ENCODE peak calls at places on chromosome 6, in seven cellular contexts. V, F, N, W, I, P and K are unnamed samples.

GRCh38 chr6:7058250-7058923 is 49.4 kb upstream of the RREB1 start:
- DNase-seq in V (peak; percentile 93), F (no peak), N (peak; percentile 86), W (no peak), I (peak; percentile 95), P (no peak), K (peak; percentile 99)

GRCh38 chr6:46184114-46184513 is 13.3 kb upstream of the ENPP5 start:
- DNase-seq in V (peak; percentile 69), F (no peak), N (no peak), W (peak; percentile 24), I (peak; percentile 42), P (no peak), K (peak; percentile 91)

GRCh38 chr6:116783852-116784251 is 18.3 kb upstream of the FAM162B start:
- DNase-seq in V (peak; percentile 35), F (no peak), N (no peak), W (no peak), I (no peak), P (no peak), K (peak; percentile 4)

GRCh38 chr6:155762649-155763048 is 307.0 kb upstream of the NOX3 start:
- DNase-seq in V (no peak), F (no peak), N (no peak), W (no peak), I (no peak), P (no peak), K (no peak)

GRCh38 chr6:158654960-158655485 is 5.2 kb downstream of the SYTL3 start:
- DNase-seq in V (peak; percentile 85), F (no peak), N (no peak), W (no peak), I (peak; percentile 90), P (no peak), K (peak; percentile 76)

GRCh38 chr6:105223242-105223641 is 43.4 kb upstream of the POPDC3 start:
- DNase-seq in V (no peak), F (no peak), N (no peak), W (no peak), I (no peak), P (no peak), K (no peak)

GRCh38 chr6:108581237-108581931 is 20.7 kb downstream of the FOXO3 start:
- DNase-seq in V (peak; percentile 98), F (no peak), N (no peak), W (no peak), I (peak; percentile 86), P (no peak), K (peak; percentile 91)

GRCh38 chr6:155959898-155960297 is 504.3 kb upstream of the NOX3 start:
- DNase-seq in V (no peak), F (no peak), N (no peak), W (no peak), I (no peak), P (no peak), K (no peak)

GRCh38 chr6:45657243-45657642 is 279.5 kb upstream of the SUPT3H start:
- DNase-seq in V (peak; percentile 61), F (no peak), N (no peak), W (no peak), I (no peak), P (no peak), K (peak; percentile 80)

GRCh38 chr6:161644521-161644920 is 370.7 kb upstream of the AGPAT4 start:
- DNase-seq in V (no peak), F (no peak), N (no peak), W (no peak), I (no peak), P (no peak), K (peak; percentile 18)

GRCh38 chr6:139577991-139578604 is 203.7 kb upstream of the CITED2 start:
- DNase-seq in V (peak; percentile 92), F (no peak), N (no peak), W (no peak), I (peak; percentile 31), P (no peak), K (peak; percentile 94)

GRCh38 chr6:162889303-162889702 is 161.5 kb downstream of the PACRG start:
- DNase-seq in V (no peak), F (no peak), N (no peak), W (no peak), I (no peak), P (no peak), K (no peak)

GRCh38 chr6:28673417-28673799 is 147.7 kb downstream of the GPX5 start:
- DNase-seq in V (no peak), F (no peak), N (no peak), W (no peak), I (no peak), P (no peak), K (no peak)

GRCh38 chr6:138817799-138818198 is 21.9 kb downstream of the ECT2L start:
- DNase-seq in V (peak; percentile 41), F (no peak), N (no peak), W (peak; percentile 91), I (peak; percentile 100), P (peak; percentile 88), K (peak; percentile 86)

GRCh38 chr6:76120302-76120701 is 47.8 kb upstream of the IMPG1 start:
- DNase-seq in V (no peak), F (no peak), N (no peak), W (peak; percentile 77), I (no peak), P (peak; percentile 26), K (no peak)

GRCh38 chr6:118744261-118744941 is 93.0 kb upstream of the CEP85L start:
- DNase-seq in V (peak; percentile 38), F (no peak), N (no peak), W (no peak), I (no peak), P (no peak), K (peak; percentile 91)

GRCh38 chr6:158290659-158291058 is 21.6 kb upstream of the TULP4 start:
- DNase-seq in V (no peak), F (no peak), N (no peak), W (no peak), I (no peak), P (no peak), K (no peak)

GRCh38 chr6:170117111-170117972 is 173.5 kb downstream of the DLL1 start:
- DNase-seq in V (no peak), F (no peak), N (no peak), W (no peak), I (no peak), P (peak; percentile 18), K (no peak)

GRCh38 chr6:37306624-37307222 is 47.1 kb upstream of the RNF8 start:
- DNase-seq in V (no peak), F (no peak), N (no peak), W (peak; percentile 42), I (peak; percentile 8), P (no peak), K (no peak)

GRCh38 chr6:165594584-165595333 is 68.3 kb downstream of the PDE10A start:
- DNase-seq in V (no peak), F (no peak), N (no peak), W (no peak), I (no peak), P (no peak), K (no peak)
- H3K4me2 ChIP-seq in V (no peak overlapping the region), F (no peak overlapping the region), N (no peak overlapping the region), W (no peak overlapping the region), I (no peak overlapping the region), P (no peak overlapping the region), K (no peak overlapping the region)

GRCh38 chr6:11224252-11224965 is 8.1 kb downstream of the NEDD9 start:
- DNase-seq in V (no peak), F (no peak), N (no peak), W (no peak), I (no peak), P (no peak), K (peak; percentile 75)
- H3K4me2 ChIP-seq in V (peak overlapping the region; percentile 58), F (no peak overlapping the region), N (peak overlapping the region; percentile 92), W (no peak overlapping the region), I (no peak overlapping the region), P (no peak overlapping the region), K (peak overlapping the region; percentile 74)

GRCh38 chr6:97443408-97444080 is 160.5 kb upstream of the MMS22L start:
- DNase-seq in V (no peak), F (no peak), N (no peak), W (peak; percentile 39), I (no peak), P (no peak), K (no peak)

GRCh38 chr6:97445406-97445805 is 162.4 kb upstream of the MMS22L start:
- DNase-seq in V (no peak), F (no peak), N (no peak), W (no peak), I (no peak), P (no peak), K (no peak)

GRCh38 chr6:97438011-97438671 is 155.1 kb upstream of the MMS22L start:
- DNase-seq in V (no peak), F (no peak), N (no peak), W (no peak), I (no peak), P (no peak), K (no peak)

GRCh38 chr6:97437087-97437486 is 154.1 kb upstream of the MMS22L start:
- DNase-seq in V (peak; percentile 21), F (no peak), N (peak; percentile 10), W (peak; percentile 77), I (no peak), P (no peak), K (peak; percentile 2)

DNA sequence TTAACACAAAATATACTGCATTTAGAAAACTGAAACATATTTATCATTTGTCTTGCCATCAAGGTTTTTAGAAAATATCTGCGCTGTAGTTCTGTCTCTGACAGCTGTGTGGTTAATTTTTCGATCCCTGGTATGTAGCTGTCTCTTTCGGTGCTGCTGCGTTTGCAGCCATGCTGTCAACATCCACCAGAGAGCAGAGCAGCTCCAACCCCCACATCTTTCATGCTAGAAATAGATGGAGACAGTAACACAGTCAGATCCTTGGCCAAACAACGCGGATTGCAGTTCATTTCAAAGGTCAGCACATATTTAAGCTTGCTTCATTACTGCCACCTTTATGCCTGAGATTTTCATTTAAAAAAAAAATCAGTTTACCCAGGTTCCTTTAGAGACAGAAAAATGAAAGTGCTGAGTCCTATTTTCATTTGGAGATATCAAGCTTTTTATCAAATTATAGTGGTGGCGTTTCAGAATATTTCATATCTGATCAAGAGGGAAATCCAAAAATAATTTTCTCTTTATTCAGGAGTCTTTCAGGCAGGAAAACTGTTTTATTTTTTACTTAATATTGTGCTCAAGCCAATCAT is 157.7 kb upstream of the MMS22L start:
- DNase-seq in V (peak; percentile 32), F (peak; percentile 33), N (peak; percentile 34), W (peak; percentile 79), I (no peak), P (peak; percentile 55), K (peak; percentile 30)
- H3K4me2 ChIP-seq in V (peak overlapping the region; percentile 44), F (no peak overlapping the region), N (peak overlapping the region; percentile 52), W (no peak overlapping the region), I (no peak overlapping the region), P (no peak overlapping the region), K (peak overlapping the region; percentile 69)

DNA sequence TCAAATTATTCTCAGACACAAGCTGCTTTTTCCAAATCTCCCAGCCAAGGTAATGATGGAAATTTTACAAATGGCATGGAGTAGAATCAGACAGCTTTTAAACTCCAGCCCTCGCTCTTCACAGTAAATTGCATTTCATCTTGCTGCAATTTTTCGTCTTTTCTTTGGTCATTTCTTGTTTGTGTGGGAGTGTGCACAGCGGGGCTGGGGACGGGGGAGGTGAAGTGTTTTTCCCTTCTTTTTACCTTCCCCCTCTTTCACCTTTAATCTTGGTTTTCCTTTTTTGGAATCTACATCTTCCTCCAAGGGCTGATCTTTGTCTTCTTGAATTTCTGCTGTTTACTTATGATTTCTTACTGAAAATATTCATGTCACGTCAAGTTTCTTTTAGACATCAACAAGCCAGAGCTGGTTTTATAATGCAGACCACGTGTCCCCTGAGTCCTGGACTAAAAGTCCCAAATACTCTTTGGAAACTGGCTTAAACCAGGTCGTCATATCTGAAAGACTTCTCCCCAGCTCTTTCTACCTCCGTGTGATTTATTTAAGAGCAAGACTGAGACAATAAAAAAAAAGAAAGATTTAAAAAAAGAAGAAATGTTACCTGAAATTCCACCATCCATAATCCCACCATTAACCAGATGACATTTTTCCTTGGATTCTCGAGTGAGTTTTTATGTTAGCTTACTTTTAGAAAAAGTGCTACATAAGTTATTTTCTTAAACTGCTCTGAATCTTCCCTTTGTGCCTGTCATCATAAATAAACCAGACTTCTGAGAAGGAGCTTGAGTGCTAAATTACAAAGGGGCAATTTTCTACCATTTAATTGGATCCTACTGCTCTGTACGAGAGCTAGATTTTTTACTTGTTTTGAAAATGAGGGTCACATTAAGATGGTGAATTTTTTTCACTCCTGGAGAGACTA is 52.0 kb downstream of the MAP3K5 start:
- DNase-seq in V (no peak), F (no peak), N (no peak), W (no peak), I (no peak), P (no peak), K (no peak)
- H3K4me2 ChIP-seq in V (peak overlapping the region; percentile 73), F (no peak overlapping the region), N (no peak overlapping the region), W (no peak overlapping the region), I (no peak overlapping the region), P (no peak overlapping the region), K (no peak overlapping the region)